ENCODE peak calls at places on chromosome 13, in eight cellular contexts. J, U, W, Y, C, H, O and X are unnamed samples.
A peak's percentile ranks its signal among the peaks of the same experiment; 100 is the strongest.

GRCh38 chr13:99991806-99992242 is 10.2 kb downstream of the ZIC2 start:
- DNase-seq in J (no peak), U (no peak), W (no peak), Y (no peak), C (no peak), H (no peak), O (no peak), X (no peak)

GRCh38 chr13:25886438-25887214 is 165.2 kb downstream of the SHISA2 start:
- DNase-seq in J (peak; percentile 33), U (no peak), W (no peak), Y (no peak), C (no peak), H (no peak), O (no peak), X (no peak)

GRCh38 chr13:35630551-35631275 is 154.2 kb upstream of the MAB21L1 start:
- DNase-seq in J (peak; percentile 12), U (no peak), W (no peak), Y (no peak), C (no peak), H (no peak), O (peak; percentile 7), X (no peak)

GRCh38 chr13:113119166-113119821 is 3.3 kb upstream of the F10 start:
- DNase-seq in J (no peak), U (no peak), W (no peak), Y (no peak), C (no peak), H (no peak), O (no peak), X (no peak)

GRCh38 chr13:99980201-99981114 is 1.1 kb upstream of the ZIC2 start:
- DNase-seq in J (peak; percentile 52), U (peak; percentile 43), W (peak; percentile 68), Y (peak; percentile 66), C (peak; percentile 44), H (no peak), O (no peak), X (peak; percentile 77)

GRCh38 chr13:38957794-38958592 is 32.6 kb downstream of the STOML3 start:
- DNase-seq in J (no peak), U (no peak), W (no peak), Y (no peak), C (no peak), H (no peak), O (no peak), X (no peak)

GRCh38 chr13:111370570-111371150 is 50.2 kb downstream of the TEX29 start:
- DNase-seq in J (no peak), U (no peak), W (no peak), Y (no peak), C (no peak), H (no peak), O (no peak), X (no peak)

GRCh38 chr13:113008841-113009240 is 39.8 kb downstream of the MCF2L start:
- DNase-seq in J (no peak), U (no peak), W (no peak), Y (no peak), C (no peak), H (no peak), O (no peak), X (no peak)

GRCh38 chr13:73096173-73097117 is 37.6 kb downstream of the KLF5 start:
- DNase-seq in J (no peak), U (no peak), W (no peak), Y (no peak), C (no peak), H (no peak), O (no peak), X (no peak)

GRCh38 chr13:69580255-69580654 is 527.4 kb upstream of the ATXN8OS start:
- DNase-seq in J (no peak), U (no peak), W (no peak), Y (no peak), C (no peak), H (no peak), O (no peak), X (no peak)

GRCh38 chr13:53250272-53250875 is 221.8 kb downstream of the OLFM4 start:
- DNase-seq in J (peak; percentile 27), U (no peak), W (peak; percentile 17), Y (peak; percentile 13), C (no peak), H (no peak), O (peak; percentile 13), X (no peak)

GRCh38 chr13:92974905-92975429 is 251.6 kb upstream of the GPC6 start:
- DNase-seq in J (no peak), U (no peak), W (no peak), Y (no peak), C (no peak), H (no peak), O (no peak), X (no peak)

GRCh38 chr13:75447493-75447892 is 34.5 kb downstream of the TBC1D4 start:
- DNase-seq in J (no peak), U (no peak), W (no peak), Y (no peak), C (no peak), H (no peak), O (no peak), X (no peak)